ENCODE peak calls at places on chromosomes 1 and 21, in seven cellular contexts. L is adrenal gland, C is A549, K is colonic mucosa, Q is K562, T is tibial artery, Y is upper lobe of right lung. A is an unnamed sample.
A peak's percentile ranks its signal among the peaks of the same experiment; 100 is the strongest.

GRCh38 chr1:83086346-83086745 is 912.6 kb downstream of the TTLL7 start:
- DNase-seq in L (no peak), C (no peak), K (no peak), Q (no peak), T (no peak), Y (no peak), A (no peak)

GRCh38 chr1:203165800-203166161 is 9.8 kb downstream of the MYBPH start:
- DNase-seq in L (no peak), C (no peak), K (no peak), Q (no peak), T (no peak), Y (no peak), A (no peak)

GRCh38 chr1:202704601-202705000 is 5.7 kb downstream of the SYT2 start:
- DNase-seq in L (no peak), C (no peak), K (no peak), Q (no peak), T (no peak), Y (peak; percentile 30), A (no peak)

GRCh38 chr1:11927866-11928592 is 1.8 kb upstream of the KIAA2013 start:
- DNase-seq in L (no peak), C (no peak), K (no peak), Q (no peak), T (no peak), Y (no peak), A (no peak)

GRCh38 chr1:3019007-3019515 is 2.2 kb upstream of the ACTRT2 start:
- DNase-seq in L (no peak), C (no peak), K (no peak), Q (no peak), T (peak; percentile 48), Y (peak; percentile 38), A (no peak)

GRCh38 chr1:94037392-94038229 is 83.3 kb downstream of the ABCA4 start:
- DNase-seq in L (no peak), C (no peak), K (no peak), Q (no peak), T (no peak), Y (no peak), A (no peak)

GRCh38 chr1:192747942-192748341 is 60.9 kb upstream of the RGS2 start:
- DNase-seq in L (no peak), C (peak; percentile 21), K (no peak), Q (no peak), T (no peak), Y (no peak), A (peak; percentile 75)

GRCh38 chr1:107141491-107142369 is 891 bp downstream of the NTNG1 start:
- DNase-seq in L (no peak), C (no peak), K (peak; percentile 20), Q (peak; percentile 25), T (no peak), Y (peak; percentile 65), A (no peak)

GRCh38 chr1:43311521-43311920 is 10.7 kb downstream of the TIE1 start:
- DNase-seq in L (no peak), C (no peak), K (no peak), Q (no peak), T (peak; percentile 33), Y (peak; percentile 44), A (no peak)

GRCh38 chr1:41242645-41243171 is 602 bp upstream of the SCMH1 start:
- DNase-seq in L (peak; percentile 62), C (no peak), K (peak; percentile 22), Q (no peak), T (no peak), Y (no peak), A (no peak)

GRCh38 chr1:2469103-2469940 is 6.8 kb upstream of the PLCH2 start:
- DNase-seq in L (no peak), C (no peak), K (no peak), Q (no peak), T (no peak), Y (no peak), A (no peak)

GRCh38 chr1:206117151-206117948 is at the start of gene AVPR1B:
- DNase-seq in L (peak; percentile 46), C (peak; percentile 31), K (peak; percentile 33), Q (no peak), T (no peak), Y (peak; percentile 71), A (peak; percentile 56)

GRCh38 chr1:66546045-66546810 is 12.3 kb downstream of the SGIP1 start:
- DNase-seq in L (no peak), C (no peak), K (no peak), Q (no peak), T (no peak), Y (no peak), A (no peak)

GRCh38 chr1:82449671-82450070 is 648.9 kb downstream of the ADGRL2 start:
- DNase-seq in L (no peak), C (no peak), K (no peak), Q (no peak), T (no peak), Y (no peak), A (no peak)

GRCh38 chr1:6249732-6250689 is 6.0 kb downstream of the HES3 start:
- DNase-seq in L (no peak), C (no peak), K (no peak), Q (peak; percentile 47), T (no peak), Y (no peak), A (no peak)

GRCh38 chr1:97014426-97014825 is 292.8 kb downstream of the PTBP2 start:
- DNase-seq in L (no peak), C (no peak), K (no peak), Q (no peak), T (no peak), Y (no peak), A (no peak)

GRCh38 chr1:25906644-25907300 is 553 bp upstream of the STMN1 start:
- DNase-seq in L (peak; percentile 70), C (no peak), K (peak; percentile 48), Q (peak; percentile 70), T (peak; percentile 71), Y (peak; percentile 67), A (no peak)

GRCh38 chr21:39447264-39447663 is 1.7 kb upstream of the LCA5L start:
- DNase-seq in L (no peak), C (no peak), K (no peak), Q (no peak), T (no peak), Y (no peak), A (no peak)

GRCh38 chr1:234368320-234369032 is 4.8 kb upstream of the COA6 start:
- DNase-seq in L (no peak), C (no peak), K (no peak), Q (no peak), T (no peak), Y (no peak), A (no peak)

GRCh38 chr1:78223417-78224215 is 177.8 kb downstream of the GIPC2 start:
- DNase-seq in L (no peak), C (no peak), K (no peak), Q (no peak), T (no peak), Y (no peak), A (no peak)

GRCh38 chr1:58549231-58549958 is 2.9 kb upstream of the OMA1 start:
- DNase-seq in L (no peak), C (no peak), K (no peak), Q (peak; percentile 13), T (no peak), Y (no peak), A (no peak)

GRCh38 chr1:7460807-7461206 is 310.3 kb upstream of the VAMP3 start:
- DNase-seq in L (no peak), C (no peak), K (no peak), Q (no peak), T (no peak), Y (no peak), A (no peak)

GRCh38 chr1:35287807-35288640 is 19.5 kb downstream of the ZMYM4 start:
- DNase-seq in L (no peak), C (no peak), K (no peak), Q (no peak), T (no peak), Y (no peak), A (peak; percentile 24)

GRCh38 chr1:224067621-224068457 is 46.1 kb upstream of the FBXO28 start:
- DNase-seq in L (no peak), C (no peak), K (no peak), Q (no peak), T (no peak), Y (no peak), A (peak; percentile 70)

GRCh38 chr1:39779137-39779536 is 8.0 kb upstream of the OXCT2 start:
- DNase-seq in L (no peak), C (no peak), K (no peak), Q (peak; percentile 10), T (no peak), Y (no peak), A (no peak)

GRCh38 chr1:61639218-61639617 is 85.7 kb downstream of the TM2D1 start:
- DNase-seq in L (no peak), C (no peak), K (no peak), Q (no peak), T (no peak), Y (no peak), A (no peak)
- H3K27ac ChIP-seq in L (peak overlapping the region; percentile 49), C (no peak overlapping the region), K (no peak overlapping the region), Q (no peak overlapping the region), T (peak overlapping the region; percentile 90), Y (peak overlapping the region; percentile 78), A (no peak overlapping the region)

GRCh38 chr21:46551636-46552241 is 53.1 kb downstream of the S100B start:
- DNase-seq in L (peak; percentile 57), C (no peak), K (no peak), Q (no peak), T (no peak), Y (peak; percentile 79), A (no peak)
- TF ChIP-seq CTCF in L (peak; percentile 5), C (no peak), K (no peak), Q (no peak), T (no peak), Y (no peak), A (no peak)

DNA sequence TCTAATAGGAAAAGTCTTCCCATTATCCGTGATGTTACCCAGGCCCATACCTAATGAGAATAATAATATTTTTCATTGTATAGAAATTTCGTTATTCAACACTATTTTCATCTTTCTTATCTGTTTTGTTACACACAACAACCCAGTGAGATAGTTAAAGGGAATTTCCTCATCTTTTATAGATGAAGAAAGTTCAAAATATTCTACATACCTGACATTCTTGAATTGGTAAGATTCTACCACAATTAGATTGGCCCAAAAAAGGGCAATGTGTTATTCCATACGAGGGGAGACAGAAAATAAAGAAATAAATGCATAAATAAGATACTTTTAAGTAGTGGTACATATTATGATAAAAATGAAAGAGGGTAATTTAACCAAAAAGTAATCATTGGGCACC is 405.5 kb upstream of the ADAMTS5 start:
- DNase-seq in L (no peak), C (no peak), K (no peak), Q (no peak), T (no peak), Y (no peak), A (no peak)
- H3K27ac ChIP-seq in L (no peak overlapping the region), C (no peak overlapping the region), K (no peak overlapping the region), Q (no peak overlapping the region), T (no peak overlapping the region), Y (no peak overlapping the region), A (no peak overlapping the region)

DNA sequence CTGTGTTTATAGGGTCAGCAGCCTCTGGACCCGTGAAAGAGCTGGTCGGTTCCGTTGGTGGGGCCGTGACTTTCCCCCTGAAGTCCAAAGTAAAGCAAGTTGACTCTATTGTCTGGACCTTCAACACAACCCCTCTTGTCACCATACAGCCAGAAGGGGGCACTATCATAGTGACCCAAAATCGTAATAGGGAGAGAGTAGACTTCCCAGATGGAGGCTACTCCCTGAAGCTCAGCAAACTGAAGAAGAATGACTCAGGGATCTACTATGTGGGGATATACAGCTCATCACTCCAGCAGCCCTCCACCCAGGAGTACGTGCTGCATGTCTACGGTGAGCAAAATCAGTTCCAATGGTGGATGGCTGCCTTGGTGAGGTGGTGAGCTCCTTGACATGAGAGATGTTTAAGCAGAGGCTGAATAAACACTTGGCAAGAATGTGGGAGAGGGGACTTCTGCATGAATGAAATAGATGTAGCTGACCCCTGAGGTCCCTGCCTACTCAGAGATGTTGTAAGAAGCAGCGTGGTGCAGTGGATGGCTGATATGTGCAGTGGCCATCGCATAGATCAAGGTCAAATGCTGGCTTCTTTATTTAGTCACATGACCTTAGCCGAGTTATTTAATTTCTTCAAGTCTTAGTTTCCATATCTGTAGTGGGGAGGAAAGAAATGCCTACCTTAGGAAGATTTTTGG is 9.3 kb downstream of the SLAMF7 start:
- DNase-seq in L (no peak), C (peak; percentile 74), K (no peak), Q (peak; percentile 30), T (no peak), Y (no peak), A (peak; percentile 24)
- TF ChIP-seq CTCF in L (no peak), C (peak; percentile 42), K (no peak), Q (peak; percentile 60), T (no peak), Y (peak; percentile 8), A (no peak)

A was measured in RWPE1.